ENCODE peak calls at places on chromosomes 5 and 9, in four cellular contexts. One of them, this sample, is unnamed.

GRCh38 chr5:110288766-110289165 is 437.7 kb downstream of the TMEM232 start:
- DNase-seq in fibroblast of pulmonary artery: peak
- DNase-seq in SIG-M5: no peak
- DNase-seq in substantia nigra: no peak
- DNase-seq in this sample: no peak

GRCh38 chr5:180099733-180100611 is 28.4 kb upstream of the RNF130 start:
- DNase-seq in fibroblast of pulmonary artery: no peak
- DNase-seq in substantia nigra: no peak
- DNase-seq in SIG-M5: no peak
- DNase-seq in this sample: no peak

GRCh38 chr9:72363226-72363625 is 1.8 kb downstream of the ZFAND5 start:
- DNase-seq in fibroblast of pulmonary artery: no peak
- DNase-seq in substantia nigra: no peak
- DNase-seq in SIG-M5: no peak
- DNase-seq in this sample: no peak

GRCh38 chr9:35341585-35341984 is 148.3 kb upstream of the RUSC2 start:
- DNase-seq in fibroblast of pulmonary artery: peak
- DNase-seq in substantia nigra: no peak
- DNase-seq in SIG-M5: no peak
- DNase-seq in this sample: no peak

GRCh38 chr5:132776077-132776931 is 735 bp downstream of the SEPTIN8 start:
- DNase-seq in substantia nigra: peak
- DNase-seq in SIG-M5: no peak
- DNase-seq in fibroblast of pulmonary artery: no peak
- DNase-seq in this sample: no peak

GRCh38 chr5:150118561-150119229 is 32.3 kb upstream of the CSF1R start:
- DNase-seq in fibroblast of pulmonary artery: no peak
- DNase-seq in substantia nigra: no peak
- DNase-seq in SIG-M5: no peak
- DNase-seq in this sample: no peak

GRCh38 chr5:138955013-138955660 is 80.0 kb upstream of the LRRTM2 start:
- DNase-seq in SIG-M5: no peak
- DNase-seq in fibroblast of pulmonary artery: no peak
- DNase-seq in substantia nigra: peak
- DNase-seq in this sample: no peak

GRCh38 chr5:56440871-56441740 is 208.0 kb upstream of the ANKRD55 start:
- DNase-seq in substantia nigra: no peak
- DNase-seq in fibroblast of pulmonary artery: peak
- DNase-seq in SIG-M5: no peak
- DNase-seq in this sample: no peak

GRCh38 chr9:36632892-36633291 is 60.2 kb downstream of the MELK start:
- DNase-seq in SIG-M5: no peak
- DNase-seq in substantia nigra: no peak
- DNase-seq in fibroblast of pulmonary artery: peak
- DNase-seq in this sample: no peak

GRCh38 chr5:79448336-79448735 is 65.6 kb downstream of the HOMER1 start:
- DNase-seq in substantia nigra: no peak
- DNase-seq in SIG-M5: no peak
- DNase-seq in fibroblast of pulmonary artery: peak
- DNase-seq in this sample: no peak

GRCh38 chr9:2093920-2094597 is 78.9 kb downstream of the SMARCA2 start:
- DNase-seq in SIG-M5: no peak
- DNase-seq in substantia nigra: no peak
- DNase-seq in fibroblast of pulmonary artery: peak
- DNase-seq in this sample: no peak

GRCh38 chr5:150481708-150481965 is 26.3 kb upstream of the NDST1 start:
- DNase-seq in fibroblast of pulmonary artery: no peak
- DNase-seq in substantia nigra: no peak
- DNase-seq in SIG-M5: no peak
- DNase-seq in this sample: no peak

GRCh38 chr5:9468070-9468388 is 77.8 kb downstream of the SEMA5A start:
- DNase-seq in fibroblast of pulmonary artery: peak
- DNase-seq in SIG-M5: no peak
- DNase-seq in substantia nigra: no peak
- DNase-seq in this sample: no peak

GRCh38 chr5:152532714-152533113 is 127.6 kb upstream of the NMUR2 start:
- DNase-seq in substantia nigra: no peak
- DNase-seq in fibroblast of pulmonary artery: peak
- DNase-seq in SIG-M5: no peak
- DNase-seq in this sample: no peak

GRCh38 chr9:92669527-92669889 is 423 bp downstream of the IPPK start:
- DNase-seq in fibroblast of pulmonary artery: no peak
- DNase-seq in substantia nigra: no peak
- DNase-seq in SIG-M5: no peak
- DNase-seq in this sample: peak

GRCh38 chr9:86531273-86531672 is 177.1 kb upstream of the TUT7 start:
- DNase-seq in fibroblast of pulmonary artery: no peak
- DNase-seq in substantia nigra: no peak
- DNase-seq in SIG-M5: no peak
- DNase-seq in this sample: no peak

GRCh38 chr9:137304383-137305059 is 2.5 kb upstream of the NRARP start:
- DNase-seq in fibroblast of pulmonary artery: peak
- DNase-seq in substantia nigra: no peak
- DNase-seq in SIG-M5: no peak
- DNase-seq in this sample: no peak

GRCh38 chr5:1325870-1326546 is 18.9 kb downstream of the CLPTM1L start:
- DNase-seq in SIG-M5: no peak
- DNase-seq in substantia nigra: no peak
- DNase-seq in fibroblast of pulmonary artery: no peak
- DNase-seq in this sample: no peak

GRCh38 chr9:127525426-127526188 is 74.3 kb downstream of the LRSAM1 start:
- DNase-seq in fibroblast of pulmonary artery: peak
- DNase-seq in substantia nigra: no peak
- DNase-seq in SIG-M5: no peak
- DNase-seq in this sample: no peak

GRCh38 chr9:19976226-19976625 is 187.4 kb upstream of the SLC24A2 start:
- DNase-seq in substantia nigra: no peak
- DNase-seq in fibroblast of pulmonary artery: no peak
- DNase-seq in SIG-M5: no peak
- DNase-seq in this sample: peak

GRCh38 chr9:133125706-133126696 is 5.0 kb upstream of the RALGDS start:
- DNase-seq in SIG-M5: no peak
- DNase-seq in fibroblast of pulmonary artery: peak
- DNase-seq in substantia nigra: peak
- DNase-seq in this sample: no peak

GRCh38 chr5:150394103-150394502 is 18.6 kb downstream of the CD74 start:
- DNase-seq in SIG-M5: no peak
- DNase-seq in fibroblast of pulmonary artery: peak
- DNase-seq in substantia nigra: no peak
- DNase-seq in this sample: no peak

GRCh38 chr5:113147088-113147487 is 170.5 kb downstream of the DCP2 start:
- DNase-seq in SIG-M5: no peak
- DNase-seq in substantia nigra: no peak
- DNase-seq in fibroblast of pulmonary artery: peak
- DNase-seq in this sample: no peak